ENCODE peak calls at places on chromosomes 16 and 17, in nine cellular contexts. V is HEK293T, J is A172, D is T-helper 17 cell, Y is fibroblast of pulmonary artery, E is HFFc6, Q is NCI-H1694, H is LoVo, U is GM10248. A is an unnamed sample.
A peak's percentile ranks its signal among the peaks of the same experiment; 100 is the strongest.

GRCh38 chr16:85162478-85163277 is 50.4 kb upstream of the CIBAR2 start:
- DNase-seq in V (no peak), J (peak; percentile 70), D (no peak), Y (peak; percentile 79), E (peak; percentile 77), Q (peak; percentile 68), H (no peak), U (no peak), A (no peak)

GRCh38 chr17:65593092-65593869 is 31.8 kb upstream of the AXIN2 start:
- DNase-seq in V (no peak), J (no peak), D (no peak), Y (no peak), E (no peak), Q (no peak), H (no peak), U (no peak), A (no peak)

GRCh38 chr16:53745753-53746258 is 41.9 kb downstream of the FTO start:
- DNase-seq in V (peak; percentile 25), J (peak; percentile 52), D (no peak), Y (peak; percentile 22), E (peak; percentile 74), Q (no peak), H (no peak), U (no peak), A (no peak)

GRCh38 chr16:89164847-89165684 is 6.5 kb upstream of the CDH15 start:
- DNase-seq in V (no peak), J (no peak), D (no peak), Y (no peak), E (no peak), Q (no peak), H (no peak), U (no peak), A (no peak)

GRCh38 chr16:20851601-20852000 is 45.3 kb downstream of the REXO5 start:
- DNase-seq in V (no peak), J (peak; percentile 76), D (no peak), Y (peak; percentile 99), E (peak; percentile 79), Q (no peak), H (peak; percentile 43), U (no peak), A (no peak)

GRCh38 chr16:17331071-17331521 is 139.7 kb downstream of the XYLT1 start:
- DNase-seq in V (no peak), J (no peak), D (no peak), Y (no peak), E (no peak), Q (no peak), H (no peak), U (no peak), A (no peak)

GRCh38 chr16:14389359-14389758 is 240.7 kb downstream of the PARN start:
- DNase-seq in V (no peak), J (no peak), D (no peak), Y (no peak), E (no peak), Q (no peak), H (no peak), U (no peak), A (no peak)

GRCh38 chr17:29677139-29677834 is 54.6 kb upstream of the CORO6 start:
- DNase-seq in V (no peak), J (no peak), D (no peak), Y (peak; percentile 61), E (no peak), Q (no peak), H (no peak), U (no peak), A (no peak)

GRCh38 chr17:57257911-57258885 is 1.9 kb downstream of the MSI2 start:
- DNase-seq in V (no peak), J (no peak), D (no peak), Y (peak; percentile 44), E (no peak), Q (no peak), H (no peak), U (no peak), A (no peak)

GRCh38 chr17:39852239-39852638 is 11.9 kb downstream of the IKZF3 start:
- DNase-seq in V (no peak), J (no peak), D (no peak), Y (peak; percentile 19), E (no peak), Q (no peak), H (no peak), U (peak; percentile 22), A (no peak)

GRCh38 chr17:74959826-74960738 is 12.5 kb downstream of the HID1 start:
- DNase-seq in V (no peak), J (peak; percentile 30), D (no peak), Y (no peak), E (peak; percentile 40), Q (no peak), H (no peak), U (no peak), A (no peak)

GRCh38 chr17:45156242-45156641 is 5.4 kb upstream of the HEXIM2 start:
- DNase-seq in V (no peak), J (no peak), D (no peak), Y (no peak), E (no peak), Q (no peak), H (no peak), U (no peak), A (peak; percentile 13)

GRCh38 chr16:27781981-27782880 is 232.3 kb downstream of the KATNIP start:
- DNase-seq in V (no peak), J (no peak), D (no peak), Y (no peak), E (no peak), Q (no peak), H (no peak), U (no peak), A (peak; percentile 37)

GRCh38 chr16:27228621-27229501 is 25.5 kb downstream of the KDM8 start:
- DNase-seq in V (no peak), J (no peak), D (no peak), Y (no peak), E (no peak), Q (no peak), H (no peak), U (peak; percentile 56), A (no peak)

GRCh38 chr17:1592751-1593629 is 30.4 kb upstream of the PITPNA start:
- DNase-seq in V (no peak), J (no peak), D (no peak), Y (no peak), E (no peak), Q (no peak), H (no peak), U (peak; percentile 65), A (no peak)

GRCh38 chr17:47882247-47882646 is 13.8 kb upstream of the SP2 start:
- DNase-seq in V (no peak), J (peak; percentile 69), D (no peak), Y (no peak), E (peak; percentile 50), Q (no peak), H (peak; percentile 63), U (no peak), A (no peak)

GRCh38 chr16:56936491-56936890 is 4.5 kb downstream of the HERPUD1 start:
- DNase-seq in V (no peak), J (no peak), D (no peak), Y (no peak), E (no peak), Q (no peak), H (no peak), U (no peak), A (no peak)

GRCh38 chr17:3894927-3895343 is 2.1 kb upstream of the CAMKK1 start:
- DNase-seq in V (no peak), J (peak; percentile 60), D (no peak), Y (peak; percentile 76), E (peak; percentile 9), Q (no peak), H (no peak), U (no peak), A (no peak)

GRCh38 chr17:76716146-76716833 is 5.5 kb upstream of the MXRA7 start:
- DNase-seq in V (no peak), J (peak; percentile 99), D (peak; percentile 21), Y (peak; percentile 100), E (peak; percentile 99), Q (no peak), H (no peak), U (no peak), A (peak; percentile 94)

GRCh38 chr17:45320349-45320930 is 3.6 kb upstream of the MAP3K14 start:
- DNase-seq in V (no peak), J (peak; percentile 93), D (no peak), Y (no peak), E (peak; percentile 70), Q (no peak), H (peak; percentile 71), U (no peak), A (no peak)

GRCh38 chr16:51524555-51525373 is 373.7 kb upstream of the SALL1 start:
- DNase-seq in V (no peak), J (peak; percentile 90), D (no peak), Y (peak; percentile 49), E (peak; percentile 53), Q (peak; percentile 27), H (no peak), U (no peak), A (no peak)

GRCh38 chr17:78042542-78042941 is 84.0 kb downstream of the TNRC6C start:
- DNase-seq in V (no peak), J (no peak), D (no peak), Y (no peak), E (no peak), Q (no peak), H (no peak), U (no peak), A (no peak)

GRCh38 chr16:71542377-71542776 is 16.2 kb downstream of the CHST4 start:
- DNase-seq in V (peak; percentile 74), J (no peak), D (peak; percentile 40), Y (peak; percentile 23), E (no peak), Q (no peak), H (peak; percentile 39), U (peak; percentile 69), A (peak; percentile 70)

A was measured in natural killer cell treated with Interleukin-12 subunit alpha and Interleukin-12 subunit beta and Interleukin-15 and Interleukin-18, amount 100 ng/mL, for 72 hours.